ENCODE peak calls at places on chromosome 4, in five cellular contexts. F, Y, H, B and I are unnamed samples.

GRCh38 chr4:48906283-48907173 is at the start of gene OCIAD2:
- DNase-seq in F (peak; percentile 66), Y (peak; percentile 88), H (peak; percentile 58), B (no peak), I (peak; percentile 87)

GRCh38 chr4:158121203-158121586 is 51.6 kb downstream of the GASK1B start:
- DNase-seq in F (peak; percentile 19), Y (no peak), H (no peak), B (peak; percentile 77), I (no peak)

GRCh38 chr4:152997771-152998487 is 61.8 kb downstream of the FHDC1 start:
- DNase-seq in F (peak; percentile 91), Y (no peak), H (no peak), B (no peak), I (no peak)

GRCh38 chr4:79241846-79242245 is 84.0 kb downstream of the NAA11 start:
- DNase-seq in F (no peak), Y (no peak), H (no peak), B (no peak), I (no peak)

GRCh38 chr4:2929469-2929868 is 33.7 kb downstream of the NOP14 start:
- DNase-seq in F (no peak), Y (no peak), H (no peak), B (no peak), I (no peak)

GRCh38 chr4:106314960-106315359 is 1.0 kb downstream of the TBCK start:
- DNase-seq in F (no peak), Y (no peak), H (no peak), B (no peak), I (no peak)

GRCh38 chr4:10135252-10135651 is 18.7 kb upstream of the WDR1 start:
- DNase-seq in F (no peak), Y (no peak), H (no peak), B (no peak), I (no peak)

GRCh38 chr4:106355193-106355592 is 13.4 kb downstream of the GIMD1 start:
- DNase-seq in F (no peak), Y (no peak), H (no peak), B (no peak), I (no peak)

GRCh38 chr4:168917150-168917779 is 92.8 kb downstream of the CBR4 start:
- DNase-seq in F (no peak), Y (no peak), H (no peak), B (no peak), I (peak; percentile 36)

GRCh38 chr4:183889190-183889589 is 15.9 kb upstream of the STOX2 start:
- DNase-seq in F (no peak), Y (no peak), H (no peak), B (no peak), I (no peak)

GRCh38 chr4:88999392-88999791 is 57.6 kb downstream of the FAM13A start:
- DNase-seq in F (no peak), Y (no peak), H (no peak), B (no peak), I (no peak)

GRCh38 chr4:176547005-176547404 is 227.2 kb downstream of the SPCS3 start:
- DNase-seq in F (no peak), Y (no peak), H (no peak), B (peak; percentile 54), I (no peak)

GRCh38 chr4:68367835-68368234 is 17.9 kb upstream of the YTHDC1 start:
- DNase-seq in F (no peak), Y (no peak), H (no peak), B (no peak), I (no peak)

GRCh38 chr4:151407466-151408379 is 1.3 kb upstream of the FHIP1A start:
- DNase-seq in F (peak; percentile 51), Y (no peak), H (peak; percentile 29), B (no peak), I (peak; percentile 73)

GRCh38 chr4:169208090-169208455 is 62.7 kb downstream of the SH3RF1 start:
- DNase-seq in F (no peak), Y (no peak), H (no peak), B (no peak), I (no peak)

GRCh38 chr4:156084312-156084811 is 130.7 kb upstream of the CTSO start:
- DNase-seq in F (no peak), Y (no peak), H (no peak), B (no peak), I (no peak)

GRCh38 chr4:45317276-45317675 is 590.9 kb upstream of the GNPDA2 start:
- DNase-seq in F (no peak), Y (no peak), H (no peak), B (no peak), I (no peak)

GRCh38 chr4:155930330-155930729 is 23.3 kb downstream of the CTSO start:
- DNase-seq in F (no peak), Y (no peak), H (no peak), B (no peak), I (no peak)

GRCh38 chr4:82293304-82293703 is 80.5 kb downstream of the HNRNPD start:
- DNase-seq in F (no peak), Y (no peak), H (no peak), B (no peak), I (peak; percentile 42)

GRCh38 chr4:175639346-175639745 is 172.7 kb downstream of the GPM6A start:
- DNase-seq in F (no peak), Y (no peak), H (no peak), B (no peak), I (no peak)

GRCh38 chr4:38119663-38120374 is 159.6 kb downstream of the PTTG2 start:
- DNase-seq in F (no peak), Y (no peak), H (no peak), B (peak; percentile 59), I (no peak)
- TF ChIP-seq CTCF in F (no peak), Y (no peak), H (no peak), B (no peak), I (no peak)

GRCh38 chr4:5824635-5825034 is 68.3 kb downstream of the CRMP1 start:
- DNase-seq in F (no peak), Y (no peak), H (peak; percentile 20), B (no peak), I (peak; percentile 47)
- TF ChIP-seq CTCF in F (peak; percentile 10), Y (no peak), H (peak; percentile 57), B (peak; percentile 53), I (peak; percentile 61)

GRCh38 chr4:147094228-147094627 is 148.6 kb upstream of the TTC29 start:
- DNase-seq in F (no peak), Y (no peak), H (no peak), B (no peak), I (no peak)
- TF ChIP-seq CTCF in F (no peak), Y (no peak), H (peak; percentile 27), B (peak; percentile 17), I (no peak)

GRCh38 chr4:27248829-27249228 is 388.2 kb downstream of the STIM2 start:
- DNase-seq in F (no peak), Y (no peak), H (no peak), B (peak; percentile 14), I (no peak)

DNA sequence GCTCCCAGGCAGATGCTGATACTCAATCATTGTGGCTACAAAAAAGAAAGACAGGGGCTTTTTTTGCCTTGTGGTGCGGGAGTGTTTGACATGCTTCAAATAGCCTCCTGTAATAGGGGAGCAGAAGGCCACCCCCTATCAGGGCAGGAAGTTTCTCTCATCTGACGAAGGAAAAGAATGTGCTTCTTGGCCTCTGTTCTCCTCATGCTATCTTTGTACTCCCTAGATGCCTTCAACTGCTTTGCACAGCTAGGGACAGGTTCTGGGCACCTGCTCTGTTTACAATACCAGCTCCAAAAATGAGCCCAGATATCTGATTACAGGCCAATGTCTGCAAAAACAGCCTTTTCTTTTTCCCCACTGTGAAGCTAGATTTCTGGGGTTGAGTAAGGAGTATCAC is 391.1 kb downstream of the STIM2 start:
- DNase-seq in F (no peak), Y (no peak), H (no peak), B (no peak), I (no peak)
- TF ChIP-seq CTCF in F (no peak), Y (no peak), H (no peak), B (no peak), I (no peak)

GRCh38 chr4:129364747-129365452 is 268.9 kb downstream of the C4orf33 start:
- DNase-seq in F (no peak), Y (no peak), H (no peak), B (no peak), I (no peak)
- TF ChIP-seq CTCF in F (no peak), Y (no peak), H (no peak), B (no peak), I (no peak)

GRCh38 chr4:128341634-128342033 is 54.0 kb upstream of the PGRMC2 start:
- DNase-seq in F (no peak), Y (no peak), H (no peak), B (no peak), I (no peak)
- TF ChIP-seq CTCF in F (no peak), Y (no peak), H (no peak), B (no peak), I (no peak)

GRCh38 chr4:21134994-21135393 is 434.7 kb downstream of the PACRGL start:
- DNase-seq in F (no peak), Y (no peak), H (peak; percentile 7), B (no peak), I (no peak)
- TF ChIP-seq CTCF in F (no peak), Y (no peak), H (peak; percentile 20), B (no peak), I (no peak)

DNA sequence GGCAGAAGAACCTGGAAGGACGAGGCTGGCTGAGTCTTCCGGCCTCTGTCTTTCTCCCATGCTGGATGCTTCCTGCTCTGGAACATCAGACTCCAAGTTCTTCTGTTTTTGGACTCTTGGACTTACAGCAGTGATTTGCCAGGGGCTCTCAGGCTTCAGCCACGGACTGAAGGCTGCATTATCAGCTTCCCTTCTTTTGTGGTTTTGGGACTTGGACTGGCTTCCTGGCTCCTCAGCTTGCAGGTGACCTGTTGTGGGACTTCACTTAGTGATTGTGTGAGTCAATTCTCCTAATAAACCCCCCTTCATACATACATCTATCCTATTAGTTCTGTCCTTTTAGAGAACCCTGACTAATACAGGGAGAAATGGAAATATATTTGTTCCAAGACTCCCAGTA is 265.8 kb downstream of the PCDH18 start:
- DNase-seq in F (no peak), Y (no peak), H (no peak), B (no peak), I (no peak)
- TF ChIP-seq CTCF in F (no peak), Y (no peak), H (no peak), B (no peak), I (no peak)

GRCh38 chr4:6892190-6892908 is 17.3 kb upstream of the TBC1D14 start:
- DNase-seq in F (no peak), Y (no peak), H (no peak), B (no peak), I (peak; percentile 37)
- TF ChIP-seq CTCF in F (no peak), Y (no peak), H (no peak), B (peak; percentile 27), I (peak; percentile 14)